ENCODE peak calls at places on chromosomes 7 and 10, in five cellular contexts. One of them, this sample, is unnamed.

GRCh38 chr10:86958831-86959736 is 685 bp downstream of the SNCG start:
- DNase-seq in heart right ventricle: peak; percentile 58
- DNase-seq in hepatocyte: peak; percentile 63
- DNase-seq in endodermal cell: peak; percentile 79
- DNase-seq in fibroblast of the aortic adventitia: peak; percentile 64
- DNase-seq in this sample: no peak

GRCh38 chr10:98354491-98354890 is 60.5 kb downstream of the PYROXD2 start:
- DNase-seq in heart right ventricle: no peak
- DNase-seq in hepatocyte: no peak
- DNase-seq in endodermal cell: no peak
- DNase-seq in fibroblast of the aortic adventitia: no peak
- DNase-seq in this sample: no peak

GRCh38 chr7:70466725-70467364 is 665.1 kb upstream of the GALNT17 start:
- DNase-seq in heart right ventricle: no peak
- DNase-seq in hepatocyte: no peak
- DNase-seq in endodermal cell: no peak
- DNase-seq in fibroblast of the aortic adventitia: no peak
- DNase-seq in this sample: no peak

GRCh38 chr7:47571355-47572100 is 10.4 kb downstream of the TNS3 start:
- DNase-seq in heart right ventricle: peak; percentile 83
- DNase-seq in hepatocyte: peak; percentile 62
- DNase-seq in endodermal cell: peak; percentile 55
- DNase-seq in fibroblast of the aortic adventitia: peak; percentile 69
- DNase-seq in this sample: peak; percentile 76

GRCh38 chr10:46288601-46289206 is 1.9 kb downstream of the ANTXRL start:
- DNase-seq in heart right ventricle: no peak
- DNase-seq in hepatocyte: no peak
- DNase-seq in endodermal cell: peak; percentile 35
- DNase-seq in fibroblast of the aortic adventitia: no peak
- DNase-seq in this sample: no peak

GRCh38 chr10:113071446-113071845 is 121.4 kb downstream of the TCF7L2 start:
- DNase-seq in heart right ventricle: peak; percentile 76
- DNase-seq in hepatocyte: no peak
- DNase-seq in endodermal cell: peak; percentile 65
- DNase-seq in fibroblast of the aortic adventitia: peak; percentile 77
- DNase-seq in this sample: peak; percentile 65

GRCh38 chr7:100247152-100247757 is 27.5 kb downstream of the PVRIG start:
- DNase-seq in heart right ventricle: no peak
- DNase-seq in hepatocyte: peak; percentile 86
- DNase-seq in endodermal cell: peak; percentile 93
- DNase-seq in fibroblast of the aortic adventitia: peak; percentile 52
- DNase-seq in this sample: peak; percentile 35

GRCh38 chr7:82343-83155 is 109.8 kb upstream of the FAM20C start:
- DNase-seq in heart right ventricle: no peak
- DNase-seq in hepatocyte: peak; percentile 63
- DNase-seq in endodermal cell: peak; percentile 85
- DNase-seq in fibroblast of the aortic adventitia: no peak
- DNase-seq in this sample: no peak

GRCh38 chr10:117094856-117095255 is 43.2 kb downstream of the VAX1 start:
- DNase-seq in heart right ventricle: no peak
- DNase-seq in hepatocyte: no peak
- DNase-seq in endodermal cell: peak; percentile 54
- DNase-seq in fibroblast of the aortic adventitia: no peak
- DNase-seq in this sample: no peak

GRCh38 chr10:117135026-117135372 is 3.1 kb downstream of the VAX1 start:
- DNase-seq in heart right ventricle: no peak
- DNase-seq in hepatocyte: no peak
- DNase-seq in endodermal cell: no peak
- DNase-seq in fibroblast of the aortic adventitia: no peak
- DNase-seq in this sample: no peak

GRCh38 chr7:86867163-86867762 is 192.2 kb downstream of the ELAPOR2 start:
- DNase-seq in heart right ventricle: no peak
- DNase-seq in hepatocyte: no peak
- DNase-seq in endodermal cell: no peak
- DNase-seq in fibroblast of the aortic adventitia: no peak
- DNase-seq in this sample: no peak

GRCh38 chr7:87218941-87219544 is 489 bp downstream of the TMEM243 start:
- DNase-seq in heart right ventricle: peak; percentile 59
- DNase-seq in hepatocyte: peak; percentile 48
- DNase-seq in endodermal cell: peak; percentile 89
- DNase-seq in fibroblast of the aortic adventitia: peak; percentile 56
- DNase-seq in this sample: peak; percentile 21

GRCh38 chr10:77467422-77467963 is 170.1 kb downstream of the KCNMA1 start:
- DNase-seq in heart right ventricle: peak; percentile 22
- DNase-seq in hepatocyte: no peak
- DNase-seq in endodermal cell: no peak
- DNase-seq in fibroblast of the aortic adventitia: no peak
- DNase-seq in this sample: no peak

GRCh38 chr10:6140141-6140841 is 51.5 kb downstream of the RBM17 start:
- DNase-seq in heart right ventricle: no peak
- DNase-seq in hepatocyte: no peak
- DNase-seq in endodermal cell: peak; percentile 78
- DNase-seq in fibroblast of the aortic adventitia: no peak
- DNase-seq in this sample: no peak

GRCh38 chr10:83182076-83182475 is 957.2 kb upstream of the GHITM start:
- DNase-seq in heart right ventricle: no peak
- DNase-seq in hepatocyte: no peak
- DNase-seq in endodermal cell: no peak
- DNase-seq in fibroblast of the aortic adventitia: no peak
- DNase-seq in this sample: no peak

GRCh38 chr10:1171182-1171581 is 115.0 kb downstream of the WDR37 start:
- DNase-seq in heart right ventricle: no peak
- DNase-seq in hepatocyte: no peak
- DNase-seq in endodermal cell: no peak
- DNase-seq in fibroblast of the aortic adventitia: no peak
- DNase-seq in this sample: no peak

GRCh38 chr10:79072041-79072441 is 3.3 kb downstream of the ZMIZ1 start:
- DNase-seq in heart right ventricle: no peak
- DNase-seq in hepatocyte: no peak
- DNase-seq in endodermal cell: no peak
- DNase-seq in fibroblast of the aortic adventitia: peak; percentile 28
- DNase-seq in this sample: no peak

GRCh38 chr10:107880185-107880584 is 715.7 kb upstream of the SORCS1 start:
- DNase-seq in heart right ventricle: no peak
- DNase-seq in hepatocyte: no peak
- DNase-seq in endodermal cell: peak; percentile 70
- DNase-seq in fibroblast of the aortic adventitia: no peak
- DNase-seq in this sample: no peak

GRCh38 chr10:67772894-67773511 is 65.0 kb downstream of the DNAJC12 start:
- DNase-seq in heart right ventricle: no peak
- DNase-seq in hepatocyte: no peak
- DNase-seq in endodermal cell: no peak
- DNase-seq in fibroblast of the aortic adventitia: no peak
- DNase-seq in this sample: no peak

GRCh38 chr7:29308424-29308823 is 113.8 kb downstream of the CHN2 start:
- DNase-seq in heart right ventricle: no peak
- DNase-seq in hepatocyte: no peak
- DNase-seq in endodermal cell: peak; percentile 60
- DNase-seq in fibroblast of the aortic adventitia: no peak
- DNase-seq in this sample: no peak

GRCh38 chr7:67940400-67940799 is 943.8 kb downstream of the TYW1 start:
- DNase-seq in heart right ventricle: no peak
- DNase-seq in hepatocyte: no peak
- DNase-seq in endodermal cell: no peak
- DNase-seq in fibroblast of the aortic adventitia: no peak
- DNase-seq in this sample: no peak

GRCh38 chr7:116197355-116197754 is 13.0 kb upstream of the TES start:
- DNase-seq in heart right ventricle: no peak
- DNase-seq in hepatocyte: peak; percentile 13
- DNase-seq in endodermal cell: no peak
- DNase-seq in fibroblast of the aortic adventitia: no peak
- DNase-seq in this sample: no peak

GRCh38 chr7:137439829-137440433 is 96.4 kb upstream of the PTN start:
- DNase-seq in heart right ventricle: no peak
- DNase-seq in hepatocyte: no peak
- DNase-seq in endodermal cell: peak; percentile 52
- DNase-seq in fibroblast of the aortic adventitia: peak; percentile 63
- DNase-seq in this sample: peak; percentile 15

GRCh38 chr10:124532106-124532641 is 70.6 kb downstream of the LHPP start:
- DNase-seq in heart right ventricle: no peak
- DNase-seq in hepatocyte: peak; percentile 69
- DNase-seq in endodermal cell: peak; percentile 93
- DNase-seq in fibroblast of the aortic adventitia: no peak
- DNase-seq in this sample: no peak

GRCh38 chr7:77421273-77421672 is 5.1 kb upstream of the GSAP start:
- DNase-seq in heart right ventricle: no peak
- DNase-seq in hepatocyte: no peak
- DNase-seq in endodermal cell: no peak
- DNase-seq in fibroblast of the aortic adventitia: no peak
- DNase-seq in this sample: no peak

GRCh38 chr7:50718311-50718710 is 64.4 kb downstream of the GRB10 start:
- DNase-seq in heart right ventricle: no peak
- DNase-seq in hepatocyte: no peak
- DNase-seq in endodermal cell: no peak
- DNase-seq in fibroblast of the aortic adventitia: no peak
- DNase-seq in this sample: no peak

GRCh38 chr10:75889051-75889450 is 457.6 kb downstream of the LRMDA start:
- DNase-seq in heart right ventricle: no peak
- DNase-seq in hepatocyte: no peak
- DNase-seq in endodermal cell: no peak
- DNase-seq in fibroblast of the aortic adventitia: no peak
- DNase-seq in this sample: no peak

DNA sequence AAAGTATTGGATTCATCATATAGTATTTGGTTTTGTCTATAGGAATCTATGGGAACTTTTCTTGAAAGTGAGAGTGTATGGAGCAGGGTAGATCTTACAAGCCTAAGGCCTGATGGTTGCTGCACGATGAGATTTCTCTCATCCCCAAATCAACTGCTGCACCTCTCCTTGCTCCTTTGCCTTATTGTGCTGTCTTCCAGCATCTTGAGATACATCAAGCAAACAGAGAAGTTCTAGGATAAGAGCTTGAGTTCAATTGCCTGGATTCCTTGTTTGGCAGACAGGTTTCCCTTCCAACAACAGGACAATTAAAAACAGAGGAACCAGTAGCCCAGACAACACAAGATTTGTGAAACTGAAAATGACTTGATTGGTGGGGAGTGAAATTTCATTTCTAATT is 56.6 kb downstream of the CPED1 start:
- DNase-seq in heart right ventricle: no peak
- DNase-seq in hepatocyte: no peak
- DNase-seq in endodermal cell: no peak
- DNase-seq in fibroblast of the aortic adventitia: no peak
- DNase-seq in this sample: no peak
- H3K4me3 ChIP-seq in heart right ventricle: no peak overlapping the region
- H3K4me3 ChIP-seq in hepatocyte: no peak overlapping the region
- H3K4me3 ChIP-seq in endodermal cell: no peak overlapping the region
- H3K4me3 ChIP-seq in fibroblast of the aortic adventitia: no peak overlapping the region
- H3K4me3 ChIP-seq in this sample: no peak overlapping the region

GRCh38 chr7:142300689-142301088 is 42.8 kb upstream of the PRSS58 start:
- DNase-seq in heart right ventricle: no peak
- DNase-seq in hepatocyte: no peak
- DNase-seq in endodermal cell: peak; percentile 92
- DNase-seq in fibroblast of the aortic adventitia: no peak
- DNase-seq in this sample: no peak
- TF ChIP-seq CTCF in heart right ventricle: no peak
- TF ChIP-seq CTCF in hepatocyte: peak; percentile 8
- TF ChIP-seq CTCF in endodermal cell: peak; percentile 82
- TF ChIP-seq CTCF in fibroblast of the aortic adventitia: no peak
- TF ChIP-seq CTCF in this sample: peak; percentile 22

GRCh38 chr10:42637142-42637541 is 1.2 kb downstream of the ZNF33B start:
- DNase-seq in heart right ventricle: no peak
- DNase-seq in hepatocyte: no peak
- DNase-seq in endodermal cell: no peak
- DNase-seq in fibroblast of the aortic adventitia: no peak
- DNase-seq in this sample: no peak

GRCh38 chr10:42638821-42639270 is 476 bp upstream of the ZNF33B start:
- DNase-seq in heart right ventricle: no peak
- DNase-seq in hepatocyte: no peak
- DNase-seq in endodermal cell: no peak
- DNase-seq in fibroblast of the aortic adventitia: no peak
- DNase-seq in this sample: no peak

GRCh38 chr10:42638053-42638820 is at the start of gene ZNF33B:
- DNase-seq in heart right ventricle: peak; percentile 95
- DNase-seq in hepatocyte: peak; percentile 97
- DNase-seq in endodermal cell: peak; percentile 98
- DNase-seq in fibroblast of the aortic adventitia: peak; percentile 92
- DNase-seq in this sample: peak; percentile 91

GRCh38 chr10:42635098-42635497 is 3.3 kb downstream of the ZNF33B start:
- DNase-seq in heart right ventricle: no peak
- DNase-seq in hepatocyte: no peak
- DNase-seq in endodermal cell: no peak
- DNase-seq in fibroblast of the aortic adventitia: no peak
- DNase-seq in this sample: no peak

DNA sequence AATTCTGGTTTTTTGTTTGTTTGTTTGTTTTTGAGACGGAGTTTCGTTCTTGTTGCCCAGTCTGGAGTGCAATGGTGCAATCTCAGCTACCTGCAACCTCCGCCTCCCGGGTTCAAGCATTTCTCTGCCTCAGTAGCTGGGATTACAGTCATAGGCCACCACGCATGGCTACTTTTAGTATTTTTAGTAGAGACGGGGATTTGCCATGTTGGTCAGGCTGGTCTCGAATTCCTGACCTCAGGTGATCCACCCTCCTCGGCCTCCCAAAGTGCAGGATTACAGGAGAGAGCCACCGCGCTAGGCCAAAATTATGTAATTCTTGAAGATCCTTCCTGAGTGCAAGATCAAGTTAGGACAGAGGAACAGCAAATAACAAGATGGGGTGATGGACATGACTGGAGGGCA is 720 bp downstream of the ZNF33B start:
- DNase-seq in heart right ventricle: no peak
- DNase-seq in hepatocyte: no peak
- DNase-seq in endodermal cell: no peak
- DNase-seq in fibroblast of the aortic adventitia: no peak
- DNase-seq in this sample: no peak
- H3K4me3 ChIP-seq in heart right ventricle: peak overlapping the region; percentile 84
- H3K4me3 ChIP-seq in hepatocyte: peak overlapping the region; percentile 31
- H3K4me3 ChIP-seq in endodermal cell: peak overlapping the region; percentile 81
- H3K4me3 ChIP-seq in fibroblast of the aortic adventitia: peak overlapping the region; percentile 97
- H3K4me3 ChIP-seq in this sample: peak overlapping the region; percentile 76

GRCh38 chr10:43808136-43808535 is 159.5 kb upstream of the ZNF32 start:
- DNase-seq in heart right ventricle: no peak
- DNase-seq in hepatocyte: no peak
- DNase-seq in endodermal cell: no peak
- DNase-seq in fibroblast of the aortic adventitia: no peak
- DNase-seq in this sample: no peak
- TF ChIP-seq CTCF in heart right ventricle: no peak
- TF ChIP-seq CTCF in hepatocyte: no peak
- TF ChIP-seq CTCF in endodermal cell: no peak
- TF ChIP-seq CTCF in fibroblast of the aortic adventitia: no peak
- TF ChIP-seq CTCF in this sample: no peak